ENCODE peak calls at places on chromosome 7, in nine cellular contexts. One of them, this sample, is unnamed.

GRCh38 chr7:71718563-71718962 is 586.6 kb downstream of the GALNT17 start:
- DNase-seq in gastrocnemius medialis: no peak
- DNase-seq in A549: no peak
- DNase-seq in HFF-Myc: no peak
- DNase-seq in brain microvascular endothelial cell: no peak
- DNase-seq in CD14-positive monocyte: no peak
- DNase-seq in PC-3: no peak
- DNase-seq in heart right ventricle: no peak
- DNase-seq in endothelial cell: no peak
- DNase-seq in this sample: no peak

GRCh38 chr7:107559864-107560263 is 3.9 kb downstream of the COG5 start:
- DNase-seq in gastrocnemius medialis: no peak
- DNase-seq in A549: no peak
- DNase-seq in HFF-Myc: no peak
- DNase-seq in brain microvascular endothelial cell: peak
- DNase-seq in CD14-positive monocyte: no peak
- DNase-seq in PC-3: peak
- DNase-seq in heart right ventricle: no peak
- DNase-seq in endothelial cell: no peak
- DNase-seq in this sample: no peak

GRCh38 chr7:55467047-55467593 is 102.0 kb downstream of the LANCL2 start:
- DNase-seq in gastrocnemius medialis: no peak
- DNase-seq in A549: no peak
- DNase-seq in HFF-Myc: no peak
- DNase-seq in brain microvascular endothelial cell: no peak
- DNase-seq in CD14-positive monocyte: no peak
- DNase-seq in PC-3: no peak
- DNase-seq in heart right ventricle: no peak
- DNase-seq in endothelial cell: no peak
- DNase-seq in this sample: no peak

GRCh38 chr7:13016633-13017324 is 329.3 kb downstream of the ARL4A start:
- DNase-seq in gastrocnemius medialis: no peak
- DNase-seq in A549: peak
- DNase-seq in HFF-Myc: no peak
- DNase-seq in brain microvascular endothelial cell: no peak
- DNase-seq in CD14-positive monocyte: no peak
- DNase-seq in PC-3: peak
- DNase-seq in heart right ventricle: no peak
- DNase-seq in endothelial cell: no peak
- DNase-seq in this sample: no peak

GRCh38 chr7:47693161-47693740 is 111.3 kb upstream of the TNS3 start:
- DNase-seq in gastrocnemius medialis: no peak
- DNase-seq in A549: no peak
- DNase-seq in HFF-Myc: no peak
- DNase-seq in brain microvascular endothelial cell: no peak
- DNase-seq in CD14-positive monocyte: no peak
- DNase-seq in PC-3: peak
- DNase-seq in heart right ventricle: no peak
- DNase-seq in endothelial cell: no peak
- DNase-seq in this sample: no peak

GRCh38 chr7:141585592-141586510 is 34.6 kb downstream of the AGK start:
- DNase-seq in gastrocnemius medialis: no peak
- DNase-seq in A549: peak
- DNase-seq in HFF-Myc: peak
- DNase-seq in brain microvascular endothelial cell: peak
- DNase-seq in CD14-positive monocyte: no peak
- DNase-seq in PC-3: peak
- DNase-seq in heart right ventricle: no peak
- DNase-seq in endothelial cell: no peak
- DNase-seq in this sample: peak

GRCh38 chr7:149003018-149003417 is 25.3 kb downstream of the PDIA4 start:
- DNase-seq in gastrocnemius medialis: no peak
- DNase-seq in A549: no peak
- DNase-seq in HFF-Myc: no peak
- DNase-seq in brain microvascular endothelial cell: no peak
- DNase-seq in CD14-positive monocyte: no peak
- DNase-seq in PC-3: no peak
- DNase-seq in heart right ventricle: no peak
- DNase-seq in endothelial cell: no peak
- DNase-seq in this sample: no peak

GRCh38 chr7:22589641-22590141 is 89.7 kb upstream of the STEAP1B start:
- DNase-seq in gastrocnemius medialis: peak
- DNase-seq in A549: no peak
- DNase-seq in HFF-Myc: no peak
- DNase-seq in brain microvascular endothelial cell: peak
- DNase-seq in CD14-positive monocyte: no peak
- DNase-seq in PC-3: peak
- DNase-seq in heart right ventricle: peak
- DNase-seq in endothelial cell: peak
- DNase-seq in this sample: no peak

DNA sequence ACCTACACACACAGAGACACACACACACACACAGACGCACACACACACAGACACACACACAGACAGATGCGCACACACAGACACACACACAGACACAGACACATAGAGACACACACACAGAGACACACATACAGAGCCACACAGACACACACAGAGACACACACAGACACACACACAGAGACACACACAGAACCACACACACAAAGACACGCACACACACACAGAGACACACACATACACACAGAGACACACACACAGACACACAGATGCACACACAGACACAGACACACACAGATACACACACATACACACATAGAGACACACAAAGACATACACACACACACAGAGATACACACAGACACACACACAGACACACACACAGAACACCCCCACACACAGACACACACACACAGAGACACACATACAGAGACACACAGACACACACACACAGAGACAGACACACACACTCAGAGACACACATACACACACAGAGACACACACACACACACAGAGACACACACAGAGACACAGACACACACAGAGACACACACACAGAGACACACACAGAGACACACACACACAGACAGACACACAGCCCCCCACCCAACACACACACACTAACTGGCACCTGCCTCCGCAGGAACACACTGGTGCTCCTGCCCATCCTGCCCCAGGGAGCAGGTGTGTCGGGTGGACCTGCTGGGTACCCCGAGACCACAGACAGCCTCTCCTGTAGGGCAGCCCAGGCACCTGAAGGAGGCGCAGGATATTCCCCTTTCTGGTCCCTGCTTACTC is 5.5 kb upstream of the FZD9 start:
- DNase-seq in gastrocnemius medialis: no peak
- DNase-seq in A549: no peak
- DNase-seq in HFF-Myc: no peak
- DNase-seq in brain microvascular endothelial cell: no peak
- DNase-seq in CD14-positive monocyte: no peak
- DNase-seq in PC-3: no peak
- DNase-seq in heart right ventricle: no peak
- DNase-seq in endothelial cell: no peak
- DNase-seq in this sample: no peak
- TF ChIP-seq CTCF in gastrocnemius medialis: no peak
- TF ChIP-seq CTCF in A549: no peak
- TF ChIP-seq CTCF in HFF-Myc: no peak
- TF ChIP-seq CTCF in brain microvascular endothelial cell: no peak
- TF ChIP-seq CTCF in CD14-positive monocyte: no peak
- TF ChIP-seq CTCF in PC-3: no peak
- TF ChIP-seq CTCF in heart right ventricle: no peak
- TF ChIP-seq CTCF in endothelial cell: no peak
- TF ChIP-seq CTCF in this sample: no peak

GRCh38 chr7:76217942-76218566 is 16.4 kb downstream of the SRRM3 start:
- DNase-seq in gastrocnemius medialis: no peak
- DNase-seq in A549: no peak
- DNase-seq in HFF-Myc: no peak
- DNase-seq in brain microvascular endothelial cell: no peak
- DNase-seq in CD14-positive monocyte: no peak
- DNase-seq in PC-3: no peak
- DNase-seq in heart right ventricle: no peak
- DNase-seq in endothelial cell: no peak
- DNase-seq in this sample: no peak

GRCh38 chr7:76222333-76222732 is 20.6 kb downstream of the SRRM3 start:
- DNase-seq in gastrocnemius medialis: no peak
- DNase-seq in A549: no peak
- DNase-seq in HFF-Myc: no peak
- DNase-seq in brain microvascular endothelial cell: no peak
- DNase-seq in CD14-positive monocyte: no peak
- DNase-seq in PC-3: no peak
- DNase-seq in heart right ventricle: no peak
- DNase-seq in endothelial cell: no peak
- DNase-seq in this sample: no peak

GRCh38 chr7:76222839-76223238 is 21.1 kb downstream of the SRRM3 start:
- DNase-seq in gastrocnemius medialis: no peak
- DNase-seq in A549: no peak
- DNase-seq in HFF-Myc: no peak
- DNase-seq in brain microvascular endothelial cell: no peak
- DNase-seq in CD14-positive monocyte: no peak
- DNase-seq in PC-3: no peak
- DNase-seq in heart right ventricle: no peak
- DNase-seq in endothelial cell: no peak
- DNase-seq in this sample: no peak

GRCh38 chr7:76223286-76223972 is 21.7 kb downstream of the SRRM3 start:
- DNase-seq in gastrocnemius medialis: no peak
- DNase-seq in A549: no peak
- DNase-seq in HFF-Myc: no peak
- DNase-seq in brain microvascular endothelial cell: no peak
- DNase-seq in CD14-positive monocyte: no peak
- DNase-seq in PC-3: peak
- DNase-seq in heart right ventricle: no peak
- DNase-seq in endothelial cell: no peak
- DNase-seq in this sample: no peak

DNA sequence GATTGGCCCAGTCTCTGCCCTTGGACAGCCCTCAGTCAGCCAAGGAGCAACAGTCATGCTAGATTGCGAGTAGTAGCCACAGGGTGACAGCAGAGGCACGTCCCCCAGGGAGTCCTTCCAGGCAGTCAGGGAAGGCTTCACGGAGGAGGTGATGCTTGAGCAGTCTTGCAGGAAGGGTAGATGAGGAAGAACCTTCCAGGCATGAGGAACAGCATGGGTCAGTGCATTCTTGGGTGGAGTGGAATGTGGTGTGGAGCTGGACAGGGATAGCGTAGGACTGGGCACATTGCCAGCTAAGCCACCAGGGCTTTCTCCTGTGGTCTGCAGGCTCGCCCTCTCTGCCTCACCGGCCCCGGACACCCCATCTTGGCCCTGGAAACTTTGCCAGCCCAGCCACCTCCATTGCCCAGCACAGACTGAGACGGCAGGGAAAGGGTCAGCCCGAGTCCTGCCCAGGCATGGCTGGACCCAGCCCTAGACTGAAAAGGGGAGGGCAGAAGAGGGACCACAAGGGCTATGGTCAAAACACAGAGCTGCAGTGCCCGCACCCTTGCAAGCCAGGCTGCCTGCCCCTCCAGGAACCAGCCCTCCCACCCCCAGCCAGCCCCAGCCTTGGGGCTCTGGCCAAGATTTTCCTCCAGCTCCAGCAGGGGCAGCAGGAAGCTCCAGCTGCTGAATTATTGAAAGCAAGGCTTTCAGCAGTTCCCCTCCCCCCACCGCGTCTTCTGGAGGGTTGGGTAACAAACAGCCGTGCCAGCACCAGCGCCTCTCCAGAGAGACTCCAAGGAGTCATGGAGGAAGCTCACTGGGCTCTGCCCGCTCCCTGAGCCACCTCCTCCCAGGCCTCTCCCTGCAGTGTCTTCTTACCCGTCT is 18.7 kb downstream of the SRRM3 start:
- DNase-seq in gastrocnemius medialis: no peak
- DNase-seq in A549: no peak
- DNase-seq in HFF-Myc: no peak
- DNase-seq in brain microvascular endothelial cell: peak
- DNase-seq in CD14-positive monocyte: no peak
- DNase-seq in PC-3: peak
- DNase-seq in heart right ventricle: no peak
- DNase-seq in endothelial cell: peak
- DNase-seq in this sample: peak
- TF ChIP-seq CTCF in gastrocnemius medialis: no peak
- TF ChIP-seq CTCF in A549: no peak
- TF ChIP-seq CTCF in HFF-Myc: peak
- TF ChIP-seq CTCF in brain microvascular endothelial cell: peak
- TF ChIP-seq CTCF in CD14-positive monocyte: no peak
- TF ChIP-seq CTCF in PC-3: no peak
- TF ChIP-seq CTCF in heart right ventricle: no peak
- TF ChIP-seq CTCF in endothelial cell: no peak
- TF ChIP-seq CTCF in this sample: no peak

DNA sequence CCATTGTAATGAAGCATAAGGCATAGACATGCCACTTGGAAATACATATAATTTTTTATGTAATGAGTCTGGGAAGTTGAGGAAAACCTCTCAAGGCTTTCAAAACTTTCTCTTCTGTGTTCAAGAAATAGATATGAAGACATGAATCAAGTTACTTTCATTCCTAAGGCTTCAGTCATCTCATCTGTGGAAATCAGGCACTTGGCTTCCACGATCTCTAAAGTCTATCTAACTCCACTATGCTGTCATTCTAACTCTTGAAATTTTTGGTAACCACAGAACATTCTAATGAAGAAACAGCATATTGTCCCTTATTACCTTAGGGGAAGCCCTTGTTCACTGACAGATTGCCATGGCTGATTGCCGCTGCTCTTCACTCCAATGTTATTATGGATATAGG is 242.6 kb downstream of the CNTNAP2 start:
- DNase-seq in gastrocnemius medialis: no peak
- DNase-seq in A549: no peak
- DNase-seq in HFF-Myc: no peak
- DNase-seq in brain microvascular endothelial cell: peak
- DNase-seq in CD14-positive monocyte: no peak
- DNase-seq in PC-3: no peak
- DNase-seq in heart right ventricle: no peak
- DNase-seq in endothelial cell: no peak
- DNase-seq in this sample: no peak
- TF ChIP-seq CTCF in gastrocnemius medialis: no peak
- TF ChIP-seq CTCF in A549: no peak
- TF ChIP-seq CTCF in HFF-Myc: no peak
- TF ChIP-seq CTCF in brain microvascular endothelial cell: no peak
- TF ChIP-seq CTCF in CD14-positive monocyte: no peak
- TF ChIP-seq CTCF in PC-3: no peak
- TF ChIP-seq CTCF in heart right ventricle: no peak
- TF ChIP-seq CTCF in endothelial cell: no peak
- TF ChIP-seq CTCF in this sample: no peak

GRCh38 chr7:30253796-30254165 is 30.6 kb upstream of the ZNRF2 start:
- DNase-seq in gastrocnemius medialis: no peak
- DNase-seq in A549: no peak
- DNase-seq in HFF-Myc: no peak
- DNase-seq in brain microvascular endothelial cell: no peak
- DNase-seq in CD14-positive monocyte: no peak
- DNase-seq in PC-3: no peak
- DNase-seq in heart right ventricle: no peak
- DNase-seq in endothelial cell: no peak
- DNase-seq in this sample: no peak

GRCh38 chr7:30249986-30250774 is 34.2 kb upstream of the ZNRF2 start:
- DNase-seq in gastrocnemius medialis: no peak
- DNase-seq in A549: no peak
- DNase-seq in HFF-Myc: no peak
- DNase-seq in brain microvascular endothelial cell: no peak
- DNase-seq in CD14-positive monocyte: no peak
- DNase-seq in PC-3: no peak
- DNase-seq in heart right ventricle: no peak
- DNase-seq in endothelial cell: no peak
- DNase-seq in this sample: no peak

GRCh38 chr7:30252885-30253795 is 31.3 kb upstream of the ZNRF2 start:
- DNase-seq in gastrocnemius medialis: peak
- DNase-seq in A549: no peak
- DNase-seq in HFF-Myc: no peak
- DNase-seq in brain microvascular endothelial cell: peak
- DNase-seq in CD14-positive monocyte: peak
- DNase-seq in PC-3: peak
- DNase-seq in heart right ventricle: peak
- DNase-seq in endothelial cell: no peak
- DNase-seq in this sample: no peak

GRCh38 chr7:30254248-30254647 is 30.1 kb upstream of the ZNRF2 start:
- DNase-seq in gastrocnemius medialis: no peak
- DNase-seq in A549: no peak
- DNase-seq in HFF-Myc: no peak
- DNase-seq in brain microvascular endothelial cell: no peak
- DNase-seq in CD14-positive monocyte: no peak
- DNase-seq in PC-3: no peak
- DNase-seq in heart right ventricle: no peak
- DNase-seq in endothelial cell: no peak
- DNase-seq in this sample: no peak

DNA sequence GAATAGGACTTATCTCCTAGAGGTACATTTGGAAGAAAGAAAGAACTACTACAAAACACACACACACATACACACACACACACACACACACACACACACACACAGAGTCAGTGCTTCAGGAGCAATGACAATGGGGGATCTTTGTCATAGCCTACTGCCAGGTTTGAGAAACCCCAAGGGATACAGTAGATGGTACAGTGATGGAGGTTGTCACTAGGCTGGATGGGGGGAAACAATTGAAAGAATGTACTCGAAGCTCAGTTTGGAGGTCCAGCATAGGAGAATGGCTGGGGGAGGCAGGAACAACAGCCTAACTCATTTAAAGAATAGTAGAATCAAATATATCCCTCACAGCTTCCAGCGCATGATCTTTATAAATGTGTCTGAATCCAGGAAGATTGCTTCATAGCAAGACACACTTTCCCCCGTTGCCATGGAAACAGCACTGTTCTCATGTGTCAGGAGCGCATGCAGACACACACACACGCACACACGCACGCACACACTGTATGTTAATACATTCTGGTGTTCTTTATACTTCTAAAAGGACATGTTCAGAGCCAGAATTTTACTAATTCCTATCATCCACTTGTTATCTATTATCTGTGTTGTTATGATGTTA is 32.6 kb upstream of the ZNRF2 start:
- DNase-seq in gastrocnemius medialis: no peak
- DNase-seq in A549: no peak
- DNase-seq in HFF-Myc: no peak
- DNase-seq in brain microvascular endothelial cell: no peak
- DNase-seq in CD14-positive monocyte: no peak
- DNase-seq in PC-3: no peak
- DNase-seq in heart right ventricle: no peak
- DNase-seq in endothelial cell: no peak
- DNase-seq in this sample: no peak
- TF ChIP-seq CTCF in gastrocnemius medialis: no peak
- TF ChIP-seq CTCF in A549: no peak
- TF ChIP-seq CTCF in HFF-Myc: no peak
- TF ChIP-seq CTCF in brain microvascular endothelial cell: no peak
- TF ChIP-seq CTCF in CD14-positive monocyte: no peak
- TF ChIP-seq CTCF in PC-3: no peak
- TF ChIP-seq CTCF in heart right ventricle: no peak
- TF ChIP-seq CTCF in endothelial cell: no peak
- TF ChIP-seq CTCF in this sample: no peak

This sample was measured in AG09319.